ENCODE peak calls at places on chromosome 4, in five cellular contexts. One of them, this sample, is unnamed.

GRCh38 chr4:89177807-89178206 is 66.5 kb downstream of the TIGD2 start:
- DNase-seq in colonic mucosa: no peak
- DNase-seq in lower lobe of right lung: no peak
- DNase-seq in tibial artery: no peak
- DNase-seq in PC-9: no peak
- DNase-seq in this sample: no peak

GRCh38 chr4:184506527-184507121 is 32.3 kb upstream of the IRF2 start:
- DNase-seq in PC-9: no peak
- DNase-seq in lower lobe of right lung: no peak
- DNase-seq in tibial artery: no peak
- DNase-seq in colonic mucosa: no peak
- DNase-seq in this sample: peak

GRCh38 chr4:77172336-77172735 is 15.3 kb downstream of the CCNG2 start:
- DNase-seq in lower lobe of right lung: no peak
- DNase-seq in tibial artery: no peak
- DNase-seq in PC-9: peak
- DNase-seq in colonic mucosa: no peak
- DNase-seq in this sample: no peak

GRCh38 chr4:138815811-138816210 is 199.8 kb upstream of the NOCT start:
- DNase-seq in tibial artery: no peak
- DNase-seq in PC-9: no peak
- DNase-seq in lower lobe of right lung: no peak
- DNase-seq in colonic mucosa: no peak
- DNase-seq in this sample: no peak

GRCh38 chr4:106032851-106033286 is 137.6 kb downstream of the NPNT start:
- DNase-seq in lower lobe of right lung: no peak
- DNase-seq in tibial artery: no peak
- DNase-seq in colonic mucosa: no peak
- DNase-seq in PC-9: no peak
- DNase-seq in this sample: no peak

GRCh38 chr4:76757418-76757910 is 140.5 kb downstream of the SOWAHB start:
- DNase-seq in PC-9: no peak
- DNase-seq in tibial artery: no peak
- DNase-seq in lower lobe of right lung: no peak
- DNase-seq in colonic mucosa: no peak
- DNase-seq in this sample: no peak

GRCh38 chr4:6938237-6938636 is 28.6 kb downstream of the TBC1D14 start:
- DNase-seq in tibial artery: peak
- DNase-seq in lower lobe of right lung: peak
- DNase-seq in colonic mucosa: no peak
- DNase-seq in PC-9: no peak
- DNase-seq in this sample: no peak

GRCh38 chr4:130747842-130748241 is 1651.9 kb downstream of the C4orf33 start:
- DNase-seq in colonic mucosa: no peak
- DNase-seq in lower lobe of right lung: no peak
- DNase-seq in tibial artery: no peak
- DNase-seq in PC-9: no peak
- DNase-seq in this sample: no peak

GRCh38 chr4:156694413-156694812 is 277.2 kb downstream of the PDGFC start:
- DNase-seq in tibial artery: no peak
- DNase-seq in colonic mucosa: no peak
- DNase-seq in lower lobe of right lung: no peak
- DNase-seq in PC-9: no peak
- DNase-seq in this sample: no peak

GRCh38 chr4:65202473-65203264 is 467.6 kb downstream of the EPHA5 start:
- DNase-seq in colonic mucosa: no peak
- DNase-seq in lower lobe of right lung: no peak
- DNase-seq in PC-9: no peak
- DNase-seq in tibial artery: no peak
- DNase-seq in this sample: no peak

GRCh38 chr4:28225005-28225404 is 1364.4 kb downstream of the STIM2 start:
- DNase-seq in lower lobe of right lung: no peak
- DNase-seq in tibial artery: no peak
- DNase-seq in colonic mucosa: no peak
- DNase-seq in PC-9: no peak
- DNase-seq in this sample: no peak
- TF ChIP-seq CTCF in lower lobe of right lung: no peak
- TF ChIP-seq CTCF in tibial artery: no peak
- TF ChIP-seq CTCF in colonic mucosa: no peak
- TF ChIP-seq CTCF in PC-9: peak
- TF ChIP-seq CTCF in this sample: no peak

GRCh38 chr4:188779586-188779985 is 640.3 kb downstream of the TRIML1 start:
- DNase-seq in lower lobe of right lung: no peak
- DNase-seq in PC-9: no peak
- DNase-seq in colonic mucosa: no peak
- DNase-seq in tibial artery: no peak
- DNase-seq in this sample: no peak
- TF ChIP-seq CTCF in lower lobe of right lung: no peak
- TF ChIP-seq CTCF in PC-9: no peak
- TF ChIP-seq CTCF in colonic mucosa: no peak
- TF ChIP-seq CTCF in tibial artery: no peak
- TF ChIP-seq CTCF in this sample: no peak

GRCh38 chr4:162126754-162127153 is 37.0 kb downstream of the FSTL5 start:
- DNase-seq in PC-9: no peak
- DNase-seq in tibial artery: no peak
- DNase-seq in colonic mucosa: no peak
- DNase-seq in lower lobe of right lung: no peak
- DNase-seq in this sample: no peak

GRCh38 chr4:162131256-162131655 is 32.5 kb downstream of the FSTL5 start:
- DNase-seq in PC-9: no peak
- DNase-seq in colonic mucosa: no peak
- DNase-seq in lower lobe of right lung: no peak
- DNase-seq in tibial artery: no peak
- DNase-seq in this sample: no peak
- TF ChIP-seq CTCF in PC-9: peak
- TF ChIP-seq CTCF in colonic mucosa: no peak
- TF ChIP-seq CTCF in lower lobe of right lung: no peak
- TF ChIP-seq CTCF in tibial artery: no peak
- TF ChIP-seq CTCF in this sample: no peak

GRCh38 chr4:5162909-5163508 is 111.7 kb downstream of the STK32B start:
- DNase-seq in colonic mucosa: no peak
- DNase-seq in PC-9: no peak
- DNase-seq in tibial artery: no peak
- DNase-seq in lower lobe of right lung: no peak
- DNase-seq in this sample: no peak
- TF ChIP-seq CTCF in colonic mucosa: no peak
- TF ChIP-seq CTCF in PC-9: no peak
- TF ChIP-seq CTCF in tibial artery: no peak
- TF ChIP-seq CTCF in lower lobe of right lung: no peak
- TF ChIP-seq CTCF in this sample: no peak

GRCh38 chr4:173360587-173361221 is 10.1 kb upstream of the SAP30 start:
- DNase-seq in tibial artery: no peak
- DNase-seq in PC-9: no peak
- DNase-seq in lower lobe of right lung: no peak
- DNase-seq in colonic mucosa: no peak
- DNase-seq in this sample: no peak
- TF ChIP-seq CTCF in tibial artery: no peak
- TF ChIP-seq CTCF in PC-9: peak
- TF ChIP-seq CTCF in lower lobe of right lung: peak
- TF ChIP-seq CTCF in colonic mucosa: no peak
- TF ChIP-seq CTCF in this sample: no peak

GRCh38 chr4:133146192-133146573 is 2.9 kb upstream of the PCDH10 start:
- DNase-seq in tibial artery: no peak
- DNase-seq in PC-9: no peak
- DNase-seq in lower lobe of right lung: no peak
- DNase-seq in colonic mucosa: no peak
- DNase-seq in this sample: no peak

GRCh38 chr4:133145241-133145640 is 3.9 kb upstream of the PCDH10 start:
- DNase-seq in lower lobe of right lung: no peak
- DNase-seq in PC-9: no peak
- DNase-seq in colonic mucosa: no peak
- DNase-seq in tibial artery: no peak
- DNase-seq in this sample: no peak

GRCh38 chr4:133146574-133147198 is 2.4 kb upstream of the PCDH10 start:
- DNase-seq in colonic mucosa: no peak
- DNase-seq in tibial artery: no peak
- DNase-seq in PC-9: no peak
- DNase-seq in lower lobe of right lung: no peak
- DNase-seq in this sample: peak

GRCh38 chr4:133147365-133147821 is 1.7 kb upstream of the PCDH10 start:
- DNase-seq in PC-9: no peak
- DNase-seq in colonic mucosa: no peak
- DNase-seq in lower lobe of right lung: no peak
- DNase-seq in tibial artery: no peak
- DNase-seq in this sample: peak

DNA sequence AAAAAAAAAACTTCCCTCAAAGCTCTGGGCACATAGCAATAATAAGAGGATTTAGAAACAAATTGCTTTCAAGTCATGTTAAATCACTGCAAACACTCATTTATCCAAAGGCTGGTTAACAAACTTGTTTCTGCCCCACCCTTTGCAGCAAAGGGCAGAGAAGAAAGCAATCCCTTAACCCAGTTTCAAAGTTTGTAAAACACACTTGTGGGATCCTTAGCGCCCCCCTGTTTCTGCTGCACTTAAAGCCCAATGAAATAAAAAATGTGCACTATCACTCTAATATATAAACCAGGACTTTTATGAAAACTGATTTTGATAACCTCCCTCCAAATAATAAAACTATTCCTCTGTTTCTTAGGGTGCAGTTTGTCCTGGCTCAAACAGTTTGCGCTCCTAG is 3.3 kb upstream of the PCDH10 start:
- DNase-seq in tibial artery: no peak
- DNase-seq in colonic mucosa: no peak
- DNase-seq in lower lobe of right lung: no peak
- DNase-seq in PC-9: no peak
- DNase-seq in this sample: no peak
- TF ChIP-seq CTCF in tibial artery: no peak
- TF ChIP-seq CTCF in colonic mucosa: no peak
- TF ChIP-seq CTCF in lower lobe of right lung: no peak
- TF ChIP-seq CTCF in PC-9: no peak
- TF ChIP-seq CTCF in this sample: no peak

DNA sequence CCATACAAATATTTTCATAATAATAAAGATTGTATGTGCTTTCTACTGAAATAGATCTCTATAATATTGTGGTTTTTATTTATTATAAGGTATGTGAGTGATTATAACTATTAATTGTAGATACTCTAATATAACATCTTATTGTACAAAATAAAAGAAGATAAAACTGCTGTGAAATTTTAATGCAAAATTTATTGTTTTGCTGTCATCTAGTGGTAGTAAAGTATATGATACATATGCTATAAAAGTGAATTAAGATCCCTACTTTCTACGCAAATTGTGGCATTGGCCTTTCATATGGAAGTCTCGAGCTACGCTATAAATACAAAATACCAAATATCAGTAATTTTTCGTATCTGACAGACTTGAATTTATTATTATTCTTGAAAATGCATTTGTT is 19.3 kb downstream of the YIPF7 start:
- DNase-seq in colonic mucosa: no peak
- DNase-seq in lower lobe of right lung: no peak
- DNase-seq in PC-9: no peak
- DNase-seq in tibial artery: no peak
- DNase-seq in this sample: no peak
- TF ChIP-seq CTCF in colonic mucosa: no peak
- TF ChIP-seq CTCF in lower lobe of right lung: no peak
- TF ChIP-seq CTCF in PC-9: no peak
- TF ChIP-seq CTCF in tibial artery: no peak
- TF ChIP-seq CTCF in this sample: no peak

GRCh38 chr4:180615746-180616145 is 1627.5 kb upstream of the TENM3 start:
- DNase-seq in PC-9: no peak
- DNase-seq in colonic mucosa: no peak
- DNase-seq in tibial artery: no peak
- DNase-seq in lower lobe of right lung: no peak
- DNase-seq in this sample: no peak
- TF ChIP-seq CTCF in PC-9: no peak
- TF ChIP-seq CTCF in colonic mucosa: no peak
- TF ChIP-seq CTCF in tibial artery: no peak
- TF ChIP-seq CTCF in lower lobe of right lung: no peak
- TF ChIP-seq CTCF in this sample: no peak

GRCh38 chr4:167290684-167291083 is 56.4 kb upstream of the SPOCK3 start:
- DNase-seq in lower lobe of right lung: no peak
- DNase-seq in colonic mucosa: no peak
- DNase-seq in PC-9: no peak
- DNase-seq in tibial artery: no peak
- DNase-seq in this sample: no peak
- TF ChIP-seq CTCF in lower lobe of right lung: peak
- TF ChIP-seq CTCF in colonic mucosa: no peak
- TF ChIP-seq CTCF in PC-9: peak
- TF ChIP-seq CTCF in tibial artery: no peak
- TF ChIP-seq CTCF in this sample: no peak

This sample was measured in GM13976.